ENCODE peak calls at places on chromosomes 3 and 15, in eight cellular contexts. D is A549; V is nephron progenitor cell; B is iPS DF 19.7; P is cerebellar cortex; T is occipital lobe; R is GM06990; I is stimulated activated CD4-positive, alpha-beta T cell treated with anti-CD3 and anti-CD28 coated beads, Interleukin-2, amount 100 ng/mL, for 24 hours. O is an unnamed sample.

GRCh38 chr15:100873029-100873677 is 6.5 kb upstream of the ALDH1A3 start:
- DNase-seq in D (peak; percentile 88), V (peak; percentile 64), B (no peak), P (peak; percentile 85), T (peak; percentile 42), R (peak; percentile 18), I (peak; percentile 54), O (peak; percentile 83)

GRCh38 chr3:150826466-150827282 is 63.7 kb upstream of the SIAH2 start:
- DNase-seq in D (no peak), V (no peak), B (no peak), P (no peak), T (no peak), R (no peak), I (no peak), O (no peak)

GRCh38 chr3:132722165-132723023 is at the start of gene NPHP3:
- DNase-seq in D (peak; percentile 77), V (peak; percentile 99), B (no peak), P (peak; percentile 96), T (peak; percentile 98), R (peak; percentile 93), I (peak; percentile 97), O (peak; percentile 97)

GRCh38 chr3:46090161-46090591 is 62.9 kb upstream of the XCR1 start:
- DNase-seq in D (no peak), V (no peak), B (no peak), P (no peak), T (no peak), R (peak; percentile 50), I (no peak), O (no peak)

GRCh38 chr3:2218826-2219225 is 120.2 kb downstream of the CNTN4 start:
- DNase-seq in D (no peak), V (no peak), B (no peak), P (no peak), T (no peak), R (no peak), I (no peak), O (no peak)

GRCh38 chr15:58446521-58446920 is 14.7 kb downstream of the LIPC start:
- DNase-seq in D (no peak), V (no peak), B (no peak), P (no peak), T (no peak), R (no peak), I (no peak), O (no peak)

GRCh38 chr3:4853749-4854140 is 125.5 kb upstream of the BHLHE40 start:
- DNase-seq in D (no peak), V (no peak), B (no peak), P (no peak), T (no peak), R (no peak), I (no peak), O (no peak)

GRCh38 chr3:115598216-115598615 is 25.1 kb upstream of the GAP43 start:
- DNase-seq in D (no peak), V (no peak), B (no peak), P (no peak), T (no peak), R (no peak), I (no peak), O (no peak)

GRCh38 chr15:25850154-25851111 is 12.7 kb downstream of the ATP10A start:
- DNase-seq in D (peak; percentile 60), V (peak; percentile 55), B (no peak), P (peak; percentile 59), T (no peak), R (peak; percentile 74), I (peak; percentile 78), O (no peak)

GRCh38 chr15:74809951-74810350 is 2.7 kb upstream of the LMAN1L start:
- DNase-seq in D (no peak), V (no peak), B (no peak), P (no peak), T (no peak), R (no peak), I (no peak), O (no peak)

GRCh38 chr3:56799251-56799882 is 2.4 kb downstream of the ARHGEF3 start:
- DNase-seq in D (peak; percentile 24), V (no peak), B (no peak), P (peak; percentile 93), T (no peak), R (peak; percentile 42), I (no peak), O (peak; percentile 61)

GRCh38 chr3:138455801-138456716 is 21.6 kb downstream of the ESYT3 start:
- DNase-seq in D (no peak), V (no peak), B (no peak), P (peak; percentile 38), T (no peak), R (no peak), I (no peak), O (no peak)

O was measured in head of caudate nucleus.